ENCODE peak calls at places on chromosomes 3 and 15, in four cellular contexts. Z is IMR-90, W is HepG2, E is K562. G is an unnamed sample.

GRCh38 chr3:18424213-18424861 is 802 bp downstream of the SATB1 start:
- DNase-seq in Z (no peak), W (no peak), E (no peak), G (no peak)

GRCh38 chr15:42001236-42001635 is 19.6 kb downstream of the PLA2G4E start:
- DNase-seq in Z (no peak), E (no peak), W (no peak), G (no peak)

GRCh38 chr3:15899438-15899837 is 101.7 kb upstream of the ANKRD28 start:
- DNase-seq in Z (peak), E (peak), W (no peak), G (peak)

GRCh38 chr3:13325092-13325491 is 95.0 kb downstream of the NUP210 start:
- DNase-seq in E (no peak), Z (no peak), W (no peak), G (no peak)

GRCh38 chr3:108131105-108131794 is 40.4 kb upstream of the CD47 start:
- DNase-seq in W (no peak), E (no peak), Z (peak), G (no peak)

GRCh38 chr3:78871048-78871447 is 896.8 kb downstream of the ROBO1 start:
- DNase-seq in E (no peak), Z (peak), W (no peak), G (no peak)

GRCh38 chr3:13014755-13015285 is 58.4 kb downstream of the IQSEC1 start:
- DNase-seq in Z (no peak), W (no peak), E (no peak), G (no peak)

GRCh38 chr3:13849018-13849417 is 30.9 kb downstream of the WNT7A start:
- DNase-seq in Z (no peak), W (no peak), E (no peak), G (no peak)

GRCh38 chr15:25830844-25831443 is 32.2 kb downstream of the ATP10A start:
- DNase-seq in E (no peak), W (no peak), Z (peak), G (no peak)

GRCh38 chr15:66224946-66225345 is 28.6 kb downstream of the MEGF11 start:
- DNase-seq in E (no peak), Z (no peak), W (no peak), G (no peak)

GRCh38 chr15:67880651-67881182 is 40.9 kb upstream of the RNU6-1 start:
- DNase-seq in E (no peak), Z (peak), W (peak), G (no peak)

GRCh38 chr15:49673861-49674260 is 53.0 kb downstream of the DTWD1 start:
- DNase-seq in W (no peak), E (no peak), Z (no peak), G (no peak)

GRCh38 chr3:43996379-43997301 is 245.0 kb upstream of the TOPAZ1 start:
- DNase-seq in E (no peak), W (no peak), Z (no peak), G (peak)

GRCh38 chr3:178947738-178948137 is 123.9 kb downstream of the ZMAT3 start:
- DNase-seq in W (no peak), Z (no peak), E (no peak), G (no peak)

GRCh38 chr3:61299343-61299742 is 48.1 kb upstream of the FHIT start:
- DNase-seq in E (no peak), Z (no peak), W (peak), G (no peak)

GRCh38 chr3:15367059-15367458 is 34.7 kb upstream of the SH3BP5 start:
- DNase-seq in Z (peak), W (no peak), E (no peak), G (no peak)

GRCh38 chr3:46566040-46566631 is at the start of gene LRRC2:
- DNase-seq in Z (peak), E (no peak), W (no peak), G (no peak)

GRCh38 chr3:56976666-56977560 is 83.6 kb upstream of the SPATA12 start:
- DNase-seq in E (no peak), Z (peak), W (no peak), G (no peak)

GRCh38 chr15:84826369-84826823 is 9.2 kb downstream of the ALPK3 start:
- DNase-seq in W (peak), Z (no peak), E (peak), G (peak)

GRCh38 chr3:188812198-188812597 is 359.6 kb upstream of the TPRG1 start:
- DNase-seq in E (no peak), W (no peak), Z (peak), G (no peak)

GRCh38 chr15:70560617-70561328 is 202.6 kb downstream of the UACA start:
- DNase-seq in E (no peak), W (no peak), Z (no peak), G (no peak)

GRCh38 chr3:171192176-171192854 is 165.8 kb upstream of the SLC2A2 start:
- DNase-seq in Z (peak), E (peak), W (no peak), G (peak)

GRCh38 chr3:145807990-145808389 is 353.0 kb downstream of the PLOD2 start:
- DNase-seq in Z (peak), W (no peak), E (no peak), G (no peak)

GRCh38 chr3:151196441-151196840 is 6.6 kb downstream of the GPR171 start:
- DNase-seq in E (no peak), W (no peak), Z (no peak), G (no peak)

GRCh38 chr3:141482250-141482937 is 4.4 kb upstream of the RASA2 start:
- DNase-seq in Z (peak), E (no peak), W (peak), G (peak)

GRCh38 chr3:72259755-72260589 is 475.0 kb upstream of the PROK2 start:
- DNase-seq in Z (no peak), E (no peak), W (no peak), G (no peak)

GRCh38 chr15:39195988-39196486 is 384.8 kb upstream of the THBS1 start:
- DNase-seq in W (no peak), E (no peak), Z (peak), G (peak)

GRCh38 chr3:42827654-42828053 is 18.4 kb downstream of the ACKR2 start:
- DNase-seq in W (no peak), E (no peak), Z (no peak), G (no peak)

GRCh38 chr15:83567318-83567717 is 86.6 kb upstream of the ADAMTSL3 start:
- DNase-seq in E (no peak), Z (no peak), W (no peak), G (no peak)

GRCh38 chr3:40864146-40864782 is 335.0 kb upstream of the CTNNB1 start:
- DNase-seq in Z (no peak), E (no peak), W (no peak), G (no peak)

GRCh38 chr3:37601832-37602231 is 259.8 kb upstream of the CTDSPL start:
- DNase-seq in W (no peak), E (no peak), Z (no peak), G (no peak)

GRCh38 chr3:100957407-100958100 is 35.7 kb downstream of the ABI3BP start:
- DNase-seq in E (no peak), W (no peak), Z (peak), G (no peak)

GRCh38 chr15:74291101-74292071 is 55.3 kb downstream of the CCDC33 start:
- DNase-seq in E (peak), Z (peak), W (peak), G (peak)

DNA sequence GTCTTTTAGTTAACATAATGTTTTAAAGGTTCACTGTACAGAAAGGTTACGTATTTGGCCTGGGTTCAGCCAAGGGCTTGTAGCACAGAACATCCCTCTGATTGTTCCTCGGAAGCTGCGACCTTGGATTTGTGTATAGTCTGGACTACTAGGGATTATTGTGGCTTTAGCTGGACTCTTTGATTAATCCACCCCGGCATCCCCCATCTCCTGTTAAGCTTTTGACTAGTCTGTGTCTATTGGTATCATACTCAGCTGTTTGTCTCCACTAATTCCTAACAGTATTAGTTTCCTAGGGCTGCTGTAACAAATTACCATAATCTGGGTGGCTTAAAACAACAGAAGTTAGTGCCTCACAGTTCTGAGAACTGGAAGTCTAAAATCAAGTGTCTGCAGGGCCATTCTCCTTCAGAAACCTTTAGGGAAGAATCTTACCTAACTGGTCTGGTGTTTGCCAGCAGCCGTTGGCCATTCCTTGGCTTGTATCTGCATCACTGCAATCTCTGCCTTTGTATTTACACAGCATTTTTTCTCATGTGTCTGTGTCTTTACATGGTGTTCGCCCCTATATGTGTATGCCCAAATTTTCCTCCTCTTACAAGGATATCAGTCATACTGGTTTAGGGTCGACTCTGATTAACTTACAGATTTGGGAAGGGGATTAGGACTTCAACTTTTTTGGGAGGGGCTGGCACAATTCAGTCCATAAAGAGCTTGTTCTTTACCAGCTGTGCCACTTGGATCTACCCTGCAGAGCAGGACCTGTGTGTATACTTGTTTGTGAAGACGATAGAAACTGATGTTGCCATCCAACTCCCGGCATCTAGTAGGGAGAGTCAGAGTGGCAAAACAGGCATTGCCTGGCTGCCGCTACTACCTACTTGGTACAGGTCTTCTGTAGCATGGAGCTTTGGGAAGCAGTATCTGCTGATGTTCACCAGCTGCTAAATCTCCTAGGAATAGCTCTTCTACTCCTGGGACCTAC is 117.8 kb downstream of the UBE2E2 start:
- DNase-seq in E (no peak), Z (no peak), W (no peak), G (no peak)
- TF ChIP-seq BHLHE40 in E (no peak), Z (no peak), W (no peak), G (no peak)

DNA sequence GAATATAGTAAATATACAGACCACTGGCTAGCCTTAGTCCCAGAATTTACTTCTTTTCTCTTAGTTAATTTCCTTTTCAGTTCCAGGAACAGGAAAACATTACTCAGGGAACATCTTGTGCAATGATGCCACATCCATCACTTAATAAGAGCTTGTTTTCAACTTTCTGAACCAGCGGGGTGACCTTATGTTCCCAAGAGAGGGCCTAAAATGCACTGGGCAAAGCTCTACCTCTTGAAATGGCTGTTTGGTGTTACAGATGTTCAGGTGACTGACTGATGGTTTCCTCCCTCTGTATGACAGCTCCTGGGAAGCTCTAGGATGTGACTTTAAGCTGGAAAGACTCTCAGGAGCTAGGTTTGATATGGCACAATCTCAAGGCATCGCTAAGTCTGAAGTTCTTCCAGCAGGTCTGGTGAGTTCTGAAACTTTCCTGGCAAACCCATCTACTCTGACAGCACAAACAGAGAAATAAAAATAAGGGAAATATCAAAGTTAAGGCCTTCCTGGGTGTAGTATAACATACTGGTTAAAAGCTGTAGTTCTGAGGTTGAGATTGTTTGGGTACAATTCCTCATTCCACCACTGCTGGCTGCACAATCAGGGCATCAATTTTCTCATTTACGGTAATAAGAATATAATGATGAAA is 98.6 kb downstream of the ZIC1 start:
- DNase-seq in Z (no peak), W (no peak), E (no peak), G (no peak)
- TF ChIP-seq MAZ in Z (no peak), W (no peak), E (no peak), G (no peak)

GRCh38 chr3:124288996-124289395 is 297.1 kb upstream of the ROPN1 start:
- DNase-seq in Z (no peak), W (no peak), E (no peak), G (no peak)

GRCh38 chr3:124281453-124282316 is 289.8 kb upstream of the ROPN1 start:
- DNase-seq in Z (peak), E (peak), W (peak), G (peak)

GRCh38 chr3:124283644-124284008 is 291.7 kb upstream of the ROPN1 start:
- DNase-seq in Z (no peak), W (no peak), E (no peak), G (no peak)

GRCh38 chr3:124277516-124277890 is 285.6 kb upstream of the ROPN1 start:
- DNase-seq in E (no peak), Z (peak), W (no peak), G (no peak)

GRCh38 chr3:124282751-124283643 is 291.1 kb upstream of the ROPN1 start:
- DNase-seq in E (no peak), W (no peak), Z (peak), G (no peak)
- TF ChIP-seq BHLHE40 in E (no peak), W (no peak), Z (no peak), G (no peak)

GRCh38 chr3:50950591-50950990 is 275.9 kb downstream of the DOCK3 start:
- DNase-seq in E (no peak), W (no peak), Z (no peak), G (no peak)
- TF ChIP-seq MAZ in E (no peak), W (no peak), Z (no peak), G (no peak)

DNA sequence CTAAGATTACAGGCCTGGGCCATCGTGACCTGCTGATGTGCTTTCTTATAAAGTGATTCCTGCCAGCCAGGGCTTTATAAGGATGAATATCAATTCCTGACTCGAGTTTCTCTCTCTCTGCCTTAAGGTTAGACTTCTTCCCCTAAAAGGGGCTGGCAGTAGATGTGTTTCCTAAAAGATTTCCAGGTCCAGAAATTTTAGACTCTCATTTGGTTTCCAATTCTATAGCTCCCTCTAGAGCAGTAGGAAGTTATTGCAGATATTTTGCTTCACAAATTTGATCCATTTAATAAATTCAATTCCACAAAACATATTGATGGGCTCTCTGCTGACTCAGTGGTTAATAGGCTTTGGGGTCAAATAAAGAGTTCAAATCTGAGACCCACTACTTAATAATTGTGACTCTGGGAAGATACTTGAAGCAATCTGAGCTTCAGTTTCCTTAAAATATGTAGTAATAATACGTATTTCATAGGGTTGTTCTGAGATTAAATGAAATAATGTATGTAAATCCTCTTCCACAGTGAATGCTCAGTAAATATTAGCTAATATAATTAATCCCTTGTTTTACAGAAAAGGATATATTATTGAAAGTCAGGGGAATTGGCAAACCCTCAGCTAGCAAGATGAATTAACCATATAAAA is 2.1 kb downstream of the TRIM69 start:
- DNase-seq in E (peak), Z (peak), W (peak), G (peak)
- TF ChIP-seq BHLHE40 in E (no peak), Z (no peak), W (no peak), G (no peak)

DNA sequence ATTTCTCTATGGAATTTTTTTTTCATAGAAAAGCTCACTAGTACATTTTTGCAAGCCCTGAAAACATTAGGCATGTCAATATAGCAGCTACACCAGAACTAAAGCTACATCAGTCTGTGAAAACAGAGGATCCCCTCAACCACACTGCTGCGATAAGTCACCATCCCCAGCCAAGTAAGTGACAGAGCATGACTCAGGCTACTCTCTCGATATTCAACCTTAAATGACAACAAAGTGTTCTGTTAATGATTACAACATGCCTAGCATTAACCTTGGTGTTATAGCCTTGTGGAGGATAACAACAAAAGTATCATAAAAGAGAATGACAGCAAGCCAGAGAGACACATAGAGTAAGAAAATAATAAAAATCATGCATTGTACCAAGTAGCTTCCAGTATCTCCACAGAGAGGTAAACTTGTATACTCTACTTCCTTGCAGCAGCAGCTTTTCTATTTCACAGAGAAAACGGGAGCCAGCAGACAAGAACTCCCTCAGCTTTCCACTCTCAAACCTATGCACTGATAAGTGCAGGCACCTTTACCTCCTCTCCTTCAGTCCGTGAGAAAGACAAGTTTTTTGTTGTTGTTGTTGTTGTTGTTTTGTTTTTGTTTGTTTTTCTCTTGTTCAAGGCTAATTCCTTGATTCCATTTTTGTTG is 76.6 kb downstream of the GBE1 start:
- DNase-seq in E (peak), W (peak), Z (peak), G (peak)
- TF ChIP-seq MAZ in E (no peak), W (no peak), Z (no peak), G (no peak)

DNA sequence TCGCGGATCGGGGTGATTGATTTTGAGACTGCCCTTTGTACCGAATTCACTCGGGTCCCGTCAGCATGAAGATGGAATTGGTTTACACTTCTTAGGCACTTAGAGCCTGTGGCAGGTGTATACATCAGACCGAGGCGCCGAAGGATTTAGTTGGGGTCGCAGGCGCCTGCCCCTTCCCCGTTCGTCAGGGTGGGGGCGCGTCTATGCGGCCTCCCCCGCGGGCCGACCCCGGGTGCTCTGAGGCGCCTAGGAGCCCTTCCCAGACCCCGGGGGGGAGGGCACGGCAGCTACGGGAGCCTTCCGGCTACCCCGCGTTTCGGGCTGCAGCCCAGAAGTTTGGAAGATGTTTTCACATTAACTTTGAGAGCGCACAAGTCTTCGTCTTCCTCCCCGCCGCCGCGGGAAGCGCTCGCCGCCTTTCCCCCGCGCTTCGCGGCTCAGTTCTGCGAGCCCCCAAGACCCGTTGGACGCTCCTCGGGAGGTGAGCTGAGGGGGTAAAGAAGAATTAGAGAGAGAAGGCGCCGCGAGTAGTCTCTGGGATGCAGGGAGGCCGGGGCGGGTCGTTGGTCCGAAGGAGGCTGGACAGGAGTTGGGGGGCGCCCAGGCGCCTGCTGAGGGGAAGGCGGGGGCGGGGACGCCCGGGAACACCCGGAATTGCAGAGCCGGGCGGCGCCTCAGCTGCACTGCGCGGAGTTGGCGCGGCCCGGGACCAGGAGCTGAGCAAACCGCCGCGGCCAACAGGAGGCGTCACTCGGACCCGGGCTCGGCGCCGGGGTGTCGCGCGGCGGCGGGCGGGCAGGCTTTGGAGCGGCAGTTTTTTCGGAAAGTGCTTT is 737 bp downstream of the TIPARP start:
- DNase-seq in E (peak), W (no peak), Z (peak), G (peak)
- TF ChIP-seq BHLHE40 in E (no peak), W (no peak), Z (no peak), G (no peak)

GRCh38 chr3:128083980-128084674 is 31.9 kb downstream of the SEC61A1 start:
- DNase-seq in W (no peak), E (no peak), Z (peak), G (peak)
- TF ChIP-seq MAZ in W (no peak), E (no peak), Z (no peak), G (no peak)

GRCh38 chr15:99016680-99017321 is 9.2 kb upstream of the PGPEP1L start:
- DNase-seq in E (no peak), W (no peak), Z (peak), G (peak)
- TF ChIP-seq BHLHE40 in E (no peak), W (no peak), Z (no peak), G (no peak)

GRCh38 chr3:165343185-165343584 is 147.0 kb upstream of the SLITRK3 start:
- DNase-seq in Z (no peak), W (no peak), E (no peak), G (no peak)

GRCh38 chr3:165336786-165337185 is 140.6 kb upstream of the SLITRK3 start:
- DNase-seq in Z (no peak), W (no peak), E (no peak), G (no peak)

GRCh38 chr3:165339753-165340152 is 143.6 kb upstream of the SLITRK3 start:
- DNase-seq in E (no peak), Z (peak), W (no peak), G (no peak)
- TF ChIP-seq MAZ in E (no peak), Z (no peak), W (no peak), G (no peak)

G was measured in A549.